ENCODE peak calls at places on chromosomes 11 and 22, in eight cellular contexts. L is A549, K is sigmoid colon, M is right lobe of liver, S is stomach, J is body of pancreas, V is IMR-90, F is uterus. D is an unnamed sample. For H3K9me3 and H3K4me1, the result is how much of the 10 kb centered on the place peaks cover.

GRCh38 chr22:22745225-22746060 is 101.0 kb downstream of the GGTLC2 start:
- DNase-seq in F (no peak), L (peak), M (peak), J (peak), V (peak), S (peak), K (no peak), D (peak)

GRCh38 chr11:223026-223789 is 12.9 kb downstream of the SIRT3 start:
- DNase-seq in V (peak), J (no peak), M (peak), S (no peak), L (no peak), F (no peak), K (peak), D (no peak)

GRCh38 chr22:21791635-21792625 is 56.3 kb upstream of the YPEL1 start:
- DNase-seq in V (peak), F (no peak), M (no peak), K (no peak), S (no peak), L (peak), J (no peak), D (no peak)

GRCh38 chr11:116062129-116062525 is 557.9 kb upstream of the CADM1 start:
- DNase-seq in L (no peak), S (no peak), M (no peak), K (no peak), J (no peak), F (no peak), V (no peak), D (no peak)

GRCh38 chr11:1073261-1073724 is 1.4 kb upstream of the MUC2 start:
- DNase-seq in V (peak), F (peak), S (peak), L (peak), M (peak), J (peak), K (peak), D (peak)

GRCh38 chr22:32469799-32470212 is 4.8 kb upstream of the FBXO7 start:
- DNase-seq in K (peak), M (no peak), S (no peak), L (peak), F (peak), V (peak), J (peak), D (no peak)

GRCh38 chr11:19349340-19350025 is 108.7 kb upstream of the E2F8 start:
- DNase-seq in F (no peak), J (no peak), L (no peak), M (no peak), S (no peak), K (no peak), V (no peak), D (no peak)

GRCh38 chr11:66862559-66863037 is 5.7 kb downstream of the LRFN4 start:
- DNase-seq in S (no peak), L (no peak), V (no peak), J (no peak), M (no peak), F (no peak), K (peak), D (no peak)

GRCh38 chr22:48784701-48785503 is 1042.8 kb downstream of the BRD1 start:
- DNase-seq in V (no peak), K (peak), M (no peak), L (no peak), S (no peak), F (no peak), J (no peak), D (no peak)

GRCh38 chr22:37174964-37175363 is 13.1 kb downstream of the C1QTNF6 start:
- DNase-seq in M (no peak), K (no peak), J (no peak), L (no peak), S (no peak), F (no peak), V (no peak), D (no peak)

DNA sequence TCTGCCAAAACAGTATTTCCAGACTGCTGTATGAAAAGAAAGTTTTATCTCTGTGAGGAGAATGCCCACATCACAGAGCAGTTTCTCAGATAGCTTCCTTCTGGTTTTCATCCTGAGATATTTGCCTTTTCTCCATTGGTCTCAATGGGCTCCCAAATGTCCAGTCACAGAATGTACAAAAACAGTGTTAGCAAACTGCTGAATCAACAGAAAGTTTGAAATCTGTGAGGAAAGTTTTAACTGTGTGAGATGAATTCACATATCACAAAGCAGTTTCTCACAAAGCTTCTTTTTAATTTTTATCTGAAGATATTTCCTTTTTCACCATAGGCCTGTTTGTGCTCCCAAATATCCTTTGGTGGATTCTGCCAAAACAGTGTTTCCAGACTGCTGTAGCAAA is 207.2 kb upstream of the TRIM48 start:
- DNase-seq in S (no peak), J (no peak), L (no peak), M (no peak), K (no peak), V (no peak), F (no peak), D (no peak)
- H3K9me3 ChIP-seq in S (half or more), J (under half), L (under half), M (under half), K (under half), V (under half), F (under half), D (under half)

GRCh38 chr11:119381186-119381988 is at the start of gene USP2:
- DNase-seq in L (peak), V (peak), M (peak), F (peak), J (peak), K (peak), S (peak), D (peak)
- TF ChIP-seq POLR2A in L (no peak), V (no peak), M (peak), F (peak), J (peak), K (no peak), S (no peak), D (no peak)

GRCh38 chr11:46526489-46527215 is 67.2 kb downstream of the AMBRA1 start:
- DNase-seq in K (no peak), F (no peak), V (no peak), L (no peak), J (no peak), M (no peak), S (no peak), D (no peak)

GRCh38 chr11:46528445-46529085 is 65.3 kb downstream of the AMBRA1 start:
- DNase-seq in V (no peak), M (no peak), L (no peak), S (no peak), K (no peak), J (no peak), F (no peak), D (peak)

GRCh38 chr11:46529086-46529905 is 64.5 kb downstream of the AMBRA1 start:
- DNase-seq in J (peak), F (peak), S (peak), M (peak), L (peak), K (peak), V (peak), D (peak)

GRCh38 chr11:46529928-46530574 is 63.8 kb downstream of the AMBRA1 start:
- DNase-seq in J (no peak), V (no peak), K (no peak), M (no peak), S (no peak), F (no peak), L (no peak), D (no peak)

GRCh38 chr11:46527586-46527985 is 66.2 kb downstream of the AMBRA1 start:
- DNase-seq in J (no peak), L (no peak), V (peak), F (no peak), M (no peak), S (no peak), K (no peak), D (no peak)
- H3K4me1 ChIP-seq in J (under half), L (under half), V (under half), F (under half), M (under half), S (under half), K (under half), D (under half)

GRCh38 chr11:113296016-113296415 is 18.4 kb upstream of the TTC12 start:
- DNase-seq in M (no peak), K (no peak), L (no peak), V (no peak), F (no peak), S (no peak), J (no peak), D (no peak)

GRCh38 chr11:113293936-113294335 is 20.4 kb upstream of the TTC12 start:
- DNase-seq in M (no peak), K (no peak), L (no peak), S (no peak), F (no peak), V (no peak), J (no peak), D (no peak)

DNA sequence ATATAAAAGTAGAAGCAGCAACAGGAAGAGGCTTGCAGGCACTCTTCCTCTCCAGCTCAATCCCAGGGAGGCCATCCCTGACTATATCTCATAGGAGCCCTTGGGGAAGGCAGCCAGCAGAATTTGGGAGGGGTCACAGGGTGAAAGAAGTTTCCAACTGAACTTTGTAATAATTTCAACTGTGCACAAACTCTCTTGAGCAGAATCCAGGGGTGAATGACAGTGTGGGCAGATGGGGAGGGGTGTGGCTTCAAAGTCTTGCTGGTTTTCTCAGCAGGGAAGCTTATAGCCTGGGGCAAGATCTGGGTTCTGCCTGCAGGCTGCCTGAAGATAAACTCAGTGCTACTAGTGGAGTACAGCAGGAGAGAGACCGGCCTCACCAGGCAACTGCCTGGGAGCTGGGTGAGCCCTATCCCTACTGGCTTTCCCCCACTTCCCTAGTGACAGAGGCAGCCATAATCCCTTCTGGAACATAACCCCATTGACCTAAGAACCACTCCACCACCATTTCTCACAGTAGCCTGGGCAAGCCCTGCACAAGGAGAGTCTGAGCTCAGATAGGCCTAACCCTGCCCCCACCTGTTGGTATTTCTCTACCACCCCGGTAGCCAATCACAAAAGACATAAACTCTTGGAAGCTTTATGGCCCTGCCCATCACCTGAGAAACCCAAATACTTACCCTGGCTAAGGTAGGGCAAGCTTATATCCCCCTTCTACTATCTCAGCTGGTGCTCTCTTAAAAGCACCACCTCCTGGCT is 17.8 kb upstream of the TTC12 start:
- DNase-seq in K (no peak), V (no peak), S (no peak), F (no peak), L (no peak), M (no peak), J (no peak), D (no peak)
- H3K9me3 ChIP-seq in K (under half), V (under half), S (under half), F (under half), L (under half), M (under half), J (under half), D (under half)

GRCh38 chr11:65423516-65424199 is 1.1 kb downstream of the NEAT1 start:
- DNase-seq in F (peak), S (peak), K (peak), J (no peak), L (peak), M (peak), V (peak), D (peak)

GRCh38 chr11:65422633-65423515 is at the start of gene NEAT1:
- DNase-seq in K (peak), J (peak), V (peak), F (peak), M (peak), S (peak), L (peak), D (peak)

GRCh38 chr11:65425971-65426838 is 3.6 kb downstream of the NEAT1 start:
- DNase-seq in K (peak), F (peak), L (peak), M (peak), V (peak), J (no peak), S (peak), D (peak)

GRCh38 chr11:65425105-65425970 is 2.7 kb downstream of the NEAT1 start:
- DNase-seq in F (peak), K (peak), J (peak), L (peak), S (peak), V (peak), M (peak), D (peak)

GRCh38 chr11:65424200-65425104 is 1.9 kb downstream of the NEAT1 start:
- DNase-seq in S (peak), L (peak), K (peak), F (peak), V (peak), M (peak), J (peak), D (peak)
- TF ChIP-seq POLR2A in S (peak), L (peak), K (no peak), F (peak), V (peak), M (peak), J (no peak), D (no peak)